ENCODE peak calls at places on chromosome 15, in nine cellular contexts. W is RWPE1, K is heart right ventricle, T is adrenal gland, X is choroid plexus epithelial cell, R is endothelial cell, V is B cell, N is osteocyte, E is PC-3. F is an unnamed sample.

GRCh38 chr15:40280260-40281056 is 2.4 kb downstream of the ANKRD63 start:
- DNase-seq in T (no peak), K (no peak), R (no peak), N (no peak), W (no peak), X (no peak), E (no peak), V (no peak), F (no peak)

GRCh38 chr15:36278219-36278618 is 301.2 kb upstream of the CDIN1 start:
- DNase-seq in K (no peak), V (no peak), X (peak), W (no peak), T (no peak), R (no peak), N (no peak), E (peak), F (no peak)

GRCh38 chr15:66698318-66698961 is 3.6 kb upstream of the SMAD6 start:
- DNase-seq in E (peak), R (peak), T (peak), W (peak), K (peak), X (peak), V (no peak), N (peak), F (peak)

GRCh38 chr15:27234593-27234992 is 263.6 kb downstream of the GABRG3 start:
- DNase-seq in R (no peak), T (no peak), W (no peak), V (no peak), N (no peak), K (no peak), X (no peak), E (no peak), F (no peak)

GRCh38 chr15:86743283-86743903 is 663.7 kb downstream of the AGBL1 start:
- DNase-seq in N (no peak), K (peak), V (no peak), T (no peak), X (no peak), R (peak), E (peak), W (peak), F (peak)

GRCh38 chr15:92645051-92645631 is 10.4 kb downstream of the FAM174B start:
- DNase-seq in K (no peak), T (no peak), R (no peak), N (peak), V (no peak), X (no peak), E (peak), W (no peak), F (no peak)

GRCh38 chr15:93265046-93265658 is 176.1 kb upstream of the RGMA start:
- DNase-seq in W (no peak), V (no peak), N (no peak), K (no peak), T (no peak), E (no peak), X (no peak), R (no peak), F (no peak)

GRCh38 chr15:90465930-90466567 is 63.7 kb upstream of the CRTC3 start:
- DNase-seq in W (no peak), R (no peak), E (peak), K (no peak), X (peak), N (no peak), T (no peak), V (no peak), F (no peak)

GRCh38 chr15:90876046-90876445 is 7.7 kb downstream of the FURIN start:
- DNase-seq in X (no peak), V (no peak), K (no peak), R (no peak), N (no peak), T (no peak), W (no peak), E (no peak), F (no peak)

GRCh38 chr15:43522247-43522646 is 4.8 kb downstream of the MAP1A start:
- DNase-seq in N (peak), V (no peak), W (no peak), T (no peak), X (no peak), K (no peak), E (no peak), R (no peak), F (no peak)

GRCh38 chr15:83698294-83698693 is 44.4 kb downstream of the ADAMTSL3 start:
- DNase-seq in K (peak), X (peak), E (peak), N (no peak), T (peak), R (no peak), W (peak), V (no peak), F (no peak)

GRCh38 chr15:52682776-52683175 is 3.6 kb upstream of the ATOSA start:
- DNase-seq in V (peak), X (no peak), T (no peak), W (no peak), K (no peak), N (no peak), E (peak), R (no peak), F (no peak)

GRCh38 chr15:38540516-38540915 is 24.1 kb downstream of the RASGRP1 start:
- DNase-seq in K (no peak), X (no peak), W (no peak), V (no peak), R (no peak), T (no peak), N (no peak), E (no peak), F (no peak)

GRCh38 chr15:54810031-54810430 is 386.7 kb downstream of the RSL24D1 start:
- DNase-seq in W (no peak), E (no peak), K (no peak), X (no peak), V (no peak), T (no peak), N (no peak), R (no peak), F (no peak)

GRCh38 chr15:40217166-40217785 is 21.6 kb upstream of the PAK6 start:
- DNase-seq in X (peak), W (peak), K (peak), E (peak), V (peak), R (peak), T (peak), N (no peak), F (peak)

GRCh38 chr15:68209735-68210408 is 4.7 kb upstream of the CALML4 start:
- DNase-seq in R (no peak), V (peak), T (no peak), X (no peak), W (no peak), N (no peak), E (no peak), K (no peak), F (peak)

GRCh38 chr15:53133255-53133654 is 343.1 kb upstream of the ONECUT1 start:
- DNase-seq in N (no peak), E (no peak), W (no peak), T (no peak), K (no peak), R (no peak), V (no peak), X (no peak), F (no peak)

GRCh38 chr15:82803793-82804574 is 1.9 kb downstream of the FSD2 start:
- DNase-seq in E (no peak), K (no peak), X (peak), W (no peak), N (peak), V (no peak), R (no peak), T (no peak), F (no peak)

GRCh38 chr15:59918994-59919951 is 84.8 kb upstream of the FOXB1 start:
- DNase-seq in N (no peak), T (no peak), V (no peak), W (peak), X (peak), E (peak), R (no peak), K (no peak), F (peak)

GRCh38 chr15:51768018-51768417 is 16.6 kb downstream of the TMOD2 start:
- DNase-seq in X (no peak), T (no peak), N (no peak), R (peak), K (no peak), E (no peak), V (peak), W (no peak), F (peak)

GRCh38 chr15:101657968-101658784 is 6.0 kb upstream of the TM2D3 start:
- DNase-seq in R (no peak), K (peak), N (no peak), T (no peak), V (no peak), X (no peak), W (no peak), E (no peak), F (no peak)

DNA sequence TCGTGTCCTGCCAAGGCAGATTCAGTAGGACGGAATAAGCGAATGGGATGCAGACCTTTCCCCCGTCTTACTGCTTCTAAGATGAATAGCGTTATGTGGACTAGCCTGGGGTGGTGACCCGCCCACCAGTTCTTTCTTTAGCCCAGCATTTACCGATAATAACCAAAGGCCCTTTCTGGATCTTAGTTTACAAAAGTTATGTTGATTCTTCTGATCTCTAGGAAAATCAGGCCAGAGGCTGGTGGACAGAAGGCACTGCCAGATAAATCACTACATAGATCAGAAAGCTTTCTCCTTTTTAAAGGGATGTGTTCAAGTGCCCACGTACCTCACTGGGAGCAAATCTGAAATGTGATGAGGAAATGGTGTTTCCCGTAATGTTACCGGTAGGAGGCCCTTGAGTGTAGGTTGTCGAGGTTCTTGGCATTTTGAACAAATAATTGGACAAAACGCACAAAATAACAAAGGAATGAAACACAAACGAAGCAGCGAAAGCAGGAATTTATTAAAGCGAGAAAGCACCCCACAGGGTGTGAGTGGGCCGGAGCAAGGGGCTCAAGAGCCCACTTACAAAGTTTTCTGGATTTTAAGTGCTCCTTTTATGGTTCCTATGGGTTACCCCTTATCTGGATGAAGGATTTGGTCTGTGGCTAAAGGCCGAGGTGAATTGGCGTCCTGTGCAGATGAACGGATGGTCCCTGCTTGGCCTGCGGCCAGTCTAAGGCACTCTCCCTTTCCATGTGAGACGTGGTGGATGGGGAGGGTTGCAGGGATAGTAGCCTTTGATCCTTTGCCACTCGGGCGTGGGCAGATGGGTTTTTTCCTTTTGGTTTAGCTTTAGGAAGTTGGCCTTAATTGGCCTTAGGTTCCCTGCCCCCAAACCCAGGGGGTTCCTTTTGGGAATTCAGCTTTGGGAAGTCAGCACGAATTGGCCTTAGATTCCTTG is 977 bp downstream of the SNX1 start:
- DNase-seq in T (no peak), R (no peak), X (peak), W (peak), N (no peak), E (peak), V (no peak), K (no peak), F (peak)
- TF ChIP-seq CTCF in T (peak), R (no peak), X (peak), W (peak), N (peak), E (peak), V (peak), K (no peak), F (peak)

GRCh38 chr15:71128939-71129562 is 13.8 kb downstream of the THSD4 start:
- DNase-seq in W (no peak), N (no peak), K (no peak), T (no peak), E (peak), V (no peak), X (no peak), R (no peak), F (no peak)

GRCh38 chr15:71127083-71127482 is 11.8 kb downstream of the THSD4 start:
- DNase-seq in E (no peak), X (no peak), K (no peak), V (no peak), R (no peak), T (no peak), N (no peak), W (no peak), F (no peak)

GRCh38 chr15:71129660-71130059 is 14.4 kb downstream of the THSD4 start:
- DNase-seq in R (no peak), W (no peak), V (no peak), K (no peak), E (no peak), X (no peak), N (no peak), T (no peak), F (no peak)

GRCh38 chr15:71124937-71125755 is 9.9 kb downstream of the THSD4 start:
- DNase-seq in R (no peak), W (no peak), E (no peak), V (no peak), X (peak), N (no peak), T (no peak), K (no peak), F (no peak)

GRCh38 chr15:71125831-71126453 is 10.7 kb downstream of the THSD4 start:
- DNase-seq in K (no peak), N (no peak), W (no peak), R (peak), X (peak), V (no peak), E (no peak), T (no peak), F (no peak)
- TF ChIP-seq CTCF in K (peak), N (peak), W (no peak), R (peak), X (peak), V (no peak), E (no peak), T (no peak), F (no peak)

GRCh38 chr15:64515196-64515595 is 54.8 kb downstream of the ZNF609 start:
- DNase-seq in K (no peak), V (no peak), N (no peak), W (peak), T (no peak), R (no peak), E (peak), X (no peak), F (no peak)

GRCh38 chr15:64515825-64516224 is 55.4 kb downstream of the ZNF609 start:
- DNase-seq in E (no peak), X (no peak), N (no peak), V (no peak), R (no peak), T (no peak), W (no peak), K (no peak), F (no peak)

GRCh38 chr15:64507845-64508244 is 47.5 kb downstream of the ZNF609 start:
- DNase-seq in R (no peak), T (no peak), N (no peak), E (no peak), V (no peak), K (no peak), W (no peak), X (no peak), F (no peak)

DNA sequence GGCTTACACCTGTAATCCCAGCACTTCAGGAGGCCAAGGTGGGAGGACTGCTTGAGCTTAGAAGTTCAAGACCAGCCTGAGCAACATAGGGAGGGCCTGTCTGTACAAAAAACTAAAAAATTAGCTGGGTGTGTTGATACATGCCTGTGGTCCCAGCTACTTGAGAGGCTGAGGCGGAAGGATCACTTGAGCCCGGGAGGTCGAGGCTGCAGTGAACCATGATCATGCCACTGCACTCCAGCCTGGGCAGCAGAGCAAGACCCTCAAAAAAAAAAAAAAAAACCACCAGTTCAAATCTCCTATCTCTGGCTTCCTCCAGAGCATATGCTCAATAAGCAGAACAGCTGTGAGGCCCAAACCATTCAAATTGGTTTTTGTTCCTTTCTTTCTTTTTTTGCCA is 53.4 kb downstream of the ZNF609 start:
- DNase-seq in X (no peak), V (no peak), T (no peak), K (no peak), R (no peak), W (no peak), E (no peak), N (no peak), F (no peak)
- TF ChIP-seq CTCF in X (no peak), V (no peak), T (no peak), K (no peak), R (no peak), W (no peak), E (no peak), N (no peak), F (no peak)

GRCh38 chr15:56871867-56872266 is 46.6 kb upstream of the TCF12 start:
- DNase-seq in V (no peak), R (no peak), E (no peak), N (no peak), W (no peak), X (peak), T (no peak), K (no peak), F (no peak)

GRCh38 chr15:56866798-56867197 is 51.6 kb upstream of the TCF12 start:
- DNase-seq in W (no peak), V (no peak), X (peak), N (no peak), E (no peak), T (no peak), K (no peak), R (no peak), F (no peak)

GRCh38 chr15:56871180-56871579 is 47.3 kb upstream of the TCF12 start:
- DNase-seq in K (no peak), T (no peak), V (no peak), W (peak), E (peak), R (no peak), X (peak), N (no peak), F (no peak)

GRCh38 chr15:56868251-56868650 is 50.2 kb upstream of the TCF12 start:
- DNase-seq in X (no peak), T (no peak), N (no peak), W (no peak), E (no peak), R (no peak), V (no peak), K (no peak), F (no peak)

GRCh38 chr15:56869573-56869972 is 48.9 kb upstream of the TCF12 start:
- DNase-seq in E (no peak), T (peak), W (no peak), K (peak), V (no peak), N (no peak), X (peak), R (peak), F (peak)
- TF ChIP-seq CTCF in E (peak), T (peak), W (peak), K (peak), V (peak), N (peak), X (peak), R (peak), F (peak)

GRCh38 chr15:74543583-74543982 is 2.6 kb downstream of the ARID3B start:
- DNase-seq in X (no peak), K (no peak), E (peak), N (no peak), R (no peak), W (no peak), V (peak), T (no peak), F (peak)
- TF ChIP-seq CTCF in X (peak), K (no peak), E (peak), N (no peak), R (no peak), W (no peak), V (peak), T (no peak), F (peak)

GRCh38 chr15:31975446-31976229 is 54.7 kb upstream of the CHRNA7 start:
- DNase-seq in E (peak), W (no peak), V (no peak), N (no peak), T (no peak), K (no peak), R (no peak), X (peak), F (peak)
- TF ChIP-seq CTCF in E (peak), W (no peak), V (no peak), N (no peak), T (no peak), K (no peak), R (no peak), X (no peak), F (peak)

DNA sequence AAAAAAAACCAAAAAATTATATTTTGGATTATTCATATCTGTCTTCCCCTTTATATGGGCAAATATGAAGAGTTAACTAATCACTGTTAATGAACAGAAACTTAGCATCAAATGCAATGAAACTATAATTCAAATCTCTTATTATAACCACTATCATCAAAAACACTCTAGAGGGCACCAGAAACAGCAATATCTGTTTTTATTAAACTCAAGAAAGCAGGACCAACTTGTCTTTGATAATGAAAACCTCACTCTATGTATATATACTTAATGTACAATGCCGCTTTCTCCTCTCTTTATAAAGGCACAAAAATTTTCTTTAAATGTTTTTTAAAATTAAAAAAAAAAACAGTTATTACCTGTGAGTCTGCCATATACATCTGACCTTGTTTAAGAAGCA is 92.7 kb downstream of the UACA start:
- DNase-seq in T (no peak), N (no peak), W (peak), R (no peak), K (no peak), X (peak), V (no peak), E (peak), F (no peak)
- TF ChIP-seq CTCF in T (no peak), N (peak), W (peak), R (no peak), K (peak), X (peak), V (no peak), E (peak), F (peak)

GRCh38 chr15:96093063-96093462 is 237.4 kb upstream of the NR2F2 start:
- DNase-seq in N (no peak), E (peak), T (no peak), X (peak), V (no peak), R (no peak), K (no peak), W (no peak), F (no peak)

GRCh38 chr15:96086164-96086563 is 244.3 kb upstream of the NR2F2 start:
- DNase-seq in T (no peak), K (no peak), R (no peak), E (no peak), V (no peak), X (no peak), N (no peak), W (no peak), F (no peak)

GRCh38 chr15:96089396-96090058 is 241.0 kb upstream of the NR2F2 start:
- DNase-seq in K (no peak), W (no peak), N (no peak), V (no peak), X (no peak), T (no peak), E (no peak), R (no peak), F (no peak)

GRCh38 chr15:96087180-96087886 is 243.2 kb upstream of the NR2F2 start:
- DNase-seq in X (no peak), K (no peak), E (no peak), W (no peak), V (no peak), T (no peak), N (no peak), R (no peak), F (no peak)

GRCh38 chr15:96088592-96088991 is 241.9 kb upstream of the NR2F2 start:
- DNase-seq in K (no peak), V (no peak), R (no peak), N (no peak), X (no peak), T (no peak), E (no peak), W (no peak), F (no peak)
- TF ChIP-seq CTCF in K (no peak), V (no peak), R (no peak), N (no peak), X (no peak), T (no peak), E (no peak), W (no peak), F (no peak)